ENCODE peak calls at places on chromosomes 3 and 15, in eight cellular contexts. G, W, J, L, S, B, T and H are unnamed samples.

GRCh38 chr15:60397772-60398445 is at the start of gene ANXA2:
- DNase-seq in J (no peak), W (peak; percentile 86), L (peak; percentile 82), S (peak; percentile 57), B (peak; percentile 91), T (peak; percentile 84), G (peak; percentile 95), H (peak; percentile 88)

GRCh38 chr3:151707216-151707615 is 26.5 kb upstream of the AADACL2 start:
- DNase-seq in L (no peak), S (no peak), W (no peak), T (peak; percentile 55), B (no peak), G (no peak), J (no peak), H (no peak)

GRCh38 chr3:149554826-149555225 is 80.3 kb downstream of the TM4SF4 start:
- DNase-seq in T (peak; percentile 91), S (no peak), B (peak; percentile 97), W (no peak), G (peak; percentile 83), J (peak; percentile 86), L (no peak), H (peak; percentile 83)

GRCh38 chr15:40097968-40098476 is 10.7 kb downstream of the BMF start:
- DNase-seq in T (no peak), J (no peak), W (no peak), G (peak; percentile 46), B (no peak), S (no peak), L (no peak), H (no peak)

GRCh38 chr15:90004252-90004651 is 3.1 kb downstream of the ZNF710 start:
- DNase-seq in L (no peak), T (no peak), S (no peak), J (no peak), B (no peak), G (peak; percentile 47), W (no peak), H (peak; percentile 18)

GRCh38 chr3:41053220-41053619 is 146.1 kb upstream of the CTNNB1 start:
- DNase-seq in B (peak; percentile 8), G (no peak), W (no peak), T (no peak), J (no peak), S (no peak), L (no peak), H (no peak)

GRCh38 chr3:64686446-64686908 is 1.3 kb downstream of the ADAMTS9 start:
- DNase-seq in G (no peak), S (peak; percentile 35), J (no peak), B (peak; percentile 2), W (no peak), T (peak; percentile 52), L (no peak), H (peak; percentile 26)

GRCh38 chr15:45801543-45801942 is 166.7 kb downstream of the SQOR start:
- DNase-seq in B (no peak), T (no peak), L (no peak), G (peak; percentile 33), J (no peak), S (no peak), W (no peak), H (no peak)

GRCh38 chr3:123332124-123332641 is 116.7 kb downstream of the ADCY5 start:
- DNase-seq in W (no peak), G (no peak), L (no peak), T (no peak), J (no peak), B (no peak), S (no peak), H (no peak)

GRCh38 chr15:36479200-36479896 is 100.1 kb upstream of the CDIN1 start:
- DNase-seq in J (peak; percentile 31), L (no peak), G (no peak), S (no peak), B (no peak), T (peak; percentile 65), W (no peak), H (no peak)

GRCh38 chr3:11653298-11654055 is 9.8 kb upstream of the VGLL4 start:
- DNase-seq in J (no peak), G (no peak), S (no peak), B (no peak), W (no peak), L (no peak), T (no peak), H (no peak)
- TF ChIP-seq CTCF in J (no peak), G (no peak), S (peak; percentile 22), B (peak; percentile 20), W (no peak), L (no peak), T (no peak), H (peak; percentile 27)

GRCh38 chr15:91385301-91385700 is 285.2 kb downstream of the SV2B start:
- DNase-seq in G (peak; percentile 29), L (no peak), T (no peak), J (no peak), B (peak; percentile 59), S (no peak), W (no peak), H (no peak)
- TF ChIP-seq CTCF in G (no peak), L (no peak), T (no peak), J (no peak), B (no peak), S (no peak), W (no peak), H (no peak)

GRCh38 chr15:96463376-96463775 is 132.9 kb downstream of the NR2F2 start:
- DNase-seq in W (no peak), J (no peak), B (no peak), T (no peak), S (no peak), G (no peak), L (no peak), H (no peak)

GRCh38 chr15:96460106-96460505 is 129.6 kb downstream of the NR2F2 start:
- DNase-seq in S (no peak), W (no peak), G (no peak), B (no peak), L (no peak), T (no peak), J (no peak), H (no peak)

GRCh38 chr15:96466548-96466947 is 136.0 kb downstream of the NR2F2 start:
- DNase-seq in L (no peak), T (no peak), S (no peak), W (no peak), G (no peak), J (no peak), B (no peak), H (no peak)

GRCh38 chr15:96457852-96458251 is 127.4 kb downstream of the NR2F2 start:
- DNase-seq in J (no peak), B (no peak), G (no peak), T (peak; percentile 44), S (no peak), W (no peak), L (no peak), H (no peak)

GRCh38 chr15:96462768-96463167 is 132.3 kb downstream of the NR2F2 start:
- DNase-seq in B (peak; percentile 21), S (no peak), J (no peak), L (no peak), T (peak; percentile 15), G (peak; percentile 0), W (no peak), H (peak; percentile 1)
- TF ChIP-seq CTCF in B (peak; percentile 54), S (no peak), J (peak; percentile 29), L (no peak), T (peak; percentile 43), G (peak; percentile 8), W (no peak), H (peak; percentile 68)

DNA sequence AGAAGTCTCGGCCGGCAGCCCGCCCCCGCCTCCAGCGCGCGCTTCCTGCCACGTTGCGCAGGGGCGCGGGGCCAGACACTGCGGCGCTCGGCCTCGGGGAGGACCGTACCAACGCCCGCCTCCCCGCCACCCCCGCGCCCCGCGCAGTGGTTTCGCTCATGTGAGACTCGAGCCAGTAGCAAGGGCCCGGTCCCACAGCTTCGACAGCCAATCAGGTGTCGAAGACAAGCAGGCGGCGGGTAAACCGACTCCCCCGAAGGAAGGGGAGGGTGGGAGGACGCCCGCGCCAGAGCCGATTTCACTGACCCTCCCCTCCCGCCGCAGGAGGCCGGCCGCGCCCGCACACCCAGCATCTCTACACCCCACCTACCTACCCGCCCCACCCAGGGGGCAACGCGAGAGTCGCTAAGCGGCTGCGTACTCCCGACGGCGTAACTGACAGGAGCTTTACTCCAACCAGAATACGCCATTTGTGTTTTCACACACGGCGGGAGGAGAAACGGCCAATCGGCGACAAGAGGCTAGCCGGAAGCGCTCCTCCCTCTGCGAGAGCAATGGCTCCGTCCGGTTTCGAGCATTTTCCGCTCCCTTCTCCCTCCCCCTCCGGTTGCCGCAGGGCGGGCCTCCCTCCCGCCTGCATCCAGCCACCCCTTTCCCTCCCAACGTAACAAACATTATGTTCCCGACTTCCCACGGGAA is 634 bp upstream of the SETD5 start:
- DNase-seq in S (peak; percentile 97), T (peak; percentile 100), B (peak; percentile 99), L (peak; percentile 100), G (peak; percentile 100), W (peak; percentile 99), J (peak; percentile 100), H (peak; percentile 100)
- TF ChIP-seq CTCF in S (no peak), T (no peak), B (no peak), L (no peak), G (no peak), W (peak; percentile 1), J (no peak), H (no peak)

GRCh38 chr3:44861412-44862220 is at the start of gene TMEM42:
- DNase-seq in L (peak; percentile 88), T (peak; percentile 90), S (peak; percentile 90), J (peak; percentile 57), G (peak; percentile 96), B (peak; percentile 59), W (peak; percentile 93), H (peak; percentile 80)
- TF ChIP-seq CTCF in L (no peak), T (peak; percentile 37), S (no peak), J (peak; percentile 56), G (peak; percentile 44), B (no peak), W (no peak), H (no peak)

DNA sequence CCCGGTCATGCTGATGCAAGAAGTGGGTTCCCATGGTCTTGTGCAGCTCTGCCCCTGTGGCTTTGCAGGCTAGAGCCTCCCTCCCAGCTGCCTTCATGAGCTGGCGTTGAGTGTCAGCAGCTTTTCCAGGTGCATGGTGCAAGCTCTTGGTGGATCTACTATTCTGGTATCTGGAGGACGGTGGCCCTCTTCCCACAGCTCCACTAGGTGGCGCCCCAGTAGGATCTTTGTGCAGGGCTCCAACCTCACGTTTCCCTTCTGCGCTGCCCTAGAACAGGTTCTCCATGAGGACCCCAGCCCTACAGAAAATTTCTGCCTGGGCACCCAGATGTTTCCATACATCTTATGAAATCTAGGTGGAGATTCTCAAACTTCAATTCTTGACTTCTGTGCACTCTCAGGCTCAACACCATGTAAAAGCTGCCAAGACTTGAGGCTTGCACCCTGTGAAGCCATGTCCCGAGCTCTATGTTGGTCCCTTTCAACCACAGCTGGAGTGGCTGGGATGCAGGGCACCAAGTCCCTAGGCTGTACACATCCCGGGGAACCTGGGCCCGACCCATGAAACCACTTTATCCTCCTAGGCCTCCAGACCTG is 238.4 kb upstream of the MDFIC2 start:
- DNase-seq in B (peak; percentile 44), L (peak; percentile 79), G (peak; percentile 73), J (no peak), S (peak; percentile 69), W (peak; percentile 52), T (peak; percentile 54), H (peak; percentile 27)
- TF ChIP-seq CTCF in B (peak; percentile 50), L (peak; percentile 75), G (peak; percentile 80), J (peak; percentile 85), S (peak; percentile 70), W (no peak), T (peak; percentile 67), H (peak; percentile 92)

GRCh38 chr15:99343836-99344551 is 92.7 kb downstream of the LRRC28 start:
- DNase-seq in W (no peak), L (peak; percentile 64), B (no peak), G (peak; percentile 9), J (no peak), S (peak; percentile 58), T (no peak), H (no peak)
- TF ChIP-seq CTCF in W (no peak), L (peak; percentile 74), B (peak; percentile 40), G (peak; percentile 40), J (no peak), S (peak; percentile 61), T (no peak), H (peak; percentile 37)